ENCODE peak calls at places on chromosome 11, in six cellular contexts. H is colonic mucosa, E is transverse colon, B is upper lobe of right lung, G is IMR-90, S is HepG2. Q is an unnamed sample. For H3K9me3, the result is how much of the 10 kb centered on the place peaks cover.

GRCh38 chr11:130583866-130584265 is 135.4 kb downstream of the ADAMTS15 start:
- DNase-seq in H (no peak), E (no peak), B (no peak), G (no peak), S (no peak), Q (no peak)

GRCh38 chr11:134576721-134577171 is 164.7 kb upstream of the B3GAT1 start:
- DNase-seq in H (no peak), E (no peak), B (no peak), G (no peak), S (no peak), Q (no peak)

GRCh38 chr11:119055901-119056300 is 1.1 kb downstream of the HYOU1 start:
- DNase-seq in H (no peak), E (no peak), B (no peak), G (peak), S (peak), Q (no peak)

GRCh38 chr11:88100161-88100560 is 75.1 kb downstream of the RAB38 start:
- DNase-seq in H (no peak), E (no peak), B (no peak), G (no peak), S (no peak), Q (no peak)

GRCh38 chr11:119117004-119117706 is 4.2 kb upstream of the HINFP start:
- DNase-seq in H (no peak), E (no peak), B (no peak), G (no peak), S (no peak), Q (no peak)

GRCh38 chr11:47143322-47143721 is 33.4 kb downstream of the ARFGAP2 start:
- DNase-seq in H (no peak), E (no peak), B (no peak), G (peak), S (no peak), Q (no peak)

GRCh38 chr11:73240190-73240781 is 22.2 kb downstream of the P2RY2 start:
- DNase-seq in H (no peak), E (no peak), B (peak), G (peak), S (no peak), Q (no peak)

GRCh38 chr11:84019576-84020194 is 733.5 kb upstream of the CCDC90B start:
- DNase-seq in H (no peak), E (no peak), B (no peak), G (peak), S (no peak), Q (no peak)

GRCh38 chr11:26331911-26332571 is at the start of gene ANO3:
- DNase-seq in H (peak), E (peak), B (peak), G (peak), S (peak), Q (no peak)

GRCh38 chr11:11521306-11522002 is 100.4 kb downstream of the GALNT18 start:
- DNase-seq in H (no peak), E (no peak), B (no peak), G (no peak), S (no peak), Q (no peak)

GRCh38 chr11:133137939-133138338 is 394.4 kb downstream of the OPCML start:
- DNase-seq in H (no peak), E (no peak), B (no peak), G (no peak), S (no peak), Q (no peak)

GRCh38 chr11:97364047-97364446 is 974.2 kb downstream of the JRKL start:
- DNase-seq in H (no peak), E (no peak), B (no peak), G (no peak), S (no peak), Q (no peak)

GRCh38 chr11:132644511-132644910 is 887.8 kb downstream of the OPCML start:
- DNase-seq in H (no peak), E (no peak), B (no peak), G (no peak), S (no peak), Q (no peak)

GRCh38 chr11:128026596-128026995 is 560.8 kb downstream of the ETS1 start:
- DNase-seq in H (no peak), E (no peak), B (no peak), G (peak), S (no peak), Q (no peak)

GRCh38 chr11:119645018-119645417 is 84.0 kb downstream of the NECTIN1 start:
- DNase-seq in H (no peak), E (no peak), B (no peak), G (no peak), S (no peak), Q (no peak)

GRCh38 chr11:72478596-72479143 is 44.3 kb upstream of the CLPB start:
- DNase-seq in H (no peak), E (no peak), B (no peak), G (no peak), S (no peak), Q (no peak)

GRCh38 chr11:130383363-130384168 is 44.8 kb downstream of the ADAMTS8 start:
- DNase-seq in H (no peak), E (no peak), B (no peak), G (peak), S (peak), Q (no peak)

GRCh38 chr11:64100345-64100744 is 64.6 kb downstream of the FLRT1 start:
- DNase-seq in H (no peak), E (no peak), B (no peak), G (no peak), S (no peak), Q (no peak)

GRCh38 chr11:9562716-9563115 is 10.8 kb upstream of the WEE1 start:
- DNase-seq in H (no peak), E (no peak), B (no peak), G (no peak), S (no peak), Q (no peak)

GRCh38 chr11:68843052-68843561 is 1.4 kb upstream of the CPT1A start:
- DNase-seq in H (peak), E (peak), B (no peak), G (peak), S (no peak), Q (peak)

GRCh38 chr11:56948991-56949390 is 39.7 kb upstream of the OR5AK2 start:
- DNase-seq in H (no peak), E (no peak), B (no peak), G (no peak), S (no peak), Q (no peak)

GRCh38 chr11:56950510-56950909 is 38.2 kb upstream of the OR5AK2 start:
- DNase-seq in H (no peak), E (no peak), B (no peak), G (no peak), S (no peak), Q (no peak)
- H3K9me3 ChIP-seq in H (under half), E (under half), B (under half), G (under half), S (under half), Q (under half)

GRCh38 chr11:14347494-14347893 is 11.5 kb downstream of the RRAS2 start:
- DNase-seq in H (no peak), E (no peak), B (no peak), G (no peak), S (no peak), Q (no peak)
- H3K9me3 ChIP-seq in H (under half), E (under half), B (under half), G (under half), S (under half), Q (under half)

GRCh38 chr11:59918987-59919589 is 19.1 kb upstream of the OOSP1 start:
- DNase-seq in H (peak), E (peak), B (no peak), G (peak), S (peak), Q (no peak)

GRCh38 chr11:59918494-59918893 is 19.7 kb upstream of the OOSP1 start:
- DNase-seq in H (no peak), E (no peak), B (no peak), G (no peak), S (no peak), Q (no peak)

GRCh38 chr11:59923813-59924212 is 14.4 kb upstream of the OOSP1 start:
- DNase-seq in H (no peak), E (no peak), B (no peak), G (no peak), S (no peak), Q (no peak)
- H3K9me3 ChIP-seq in H (under half), E (under half), B (under half), G (under half), S (under half), Q (under half)

GRCh38 chr11:79241842-79242241 is 199.0 kb downstream of the TENM4 start:
- DNase-seq in H (no peak), E (no peak), B (no peak), G (no peak), S (no peak), Q (no peak)
- H3K9me3 ChIP-seq in H (under half), E (under half), B (under half), G (under half), S (under half), Q (under half)

GRCh38 chr11:93054881-93055280 is 85.4 kb downstream of the MTNR1B start:
- DNase-seq in H (no peak), E (no peak), B (no peak), G (peak), S (peak), Q (no peak)

GRCh38 chr11:93051181-93051580 is 81.7 kb downstream of the MTNR1B start:
- DNase-seq in H (no peak), E (no peak), B (no peak), G (peak), S (no peak), Q (no peak)

GRCh38 chr11:93054279-93054678 is 84.8 kb downstream of the MTNR1B start:
- DNase-seq in H (no peak), E (no peak), B (no peak), G (peak), S (no peak), Q (no peak)

GRCh38 chr11:93049740-93050139 is 80.3 kb downstream of the MTNR1B start:
- DNase-seq in H (no peak), E (no peak), B (no peak), G (no peak), S (no peak), Q (no peak)

DNA sequence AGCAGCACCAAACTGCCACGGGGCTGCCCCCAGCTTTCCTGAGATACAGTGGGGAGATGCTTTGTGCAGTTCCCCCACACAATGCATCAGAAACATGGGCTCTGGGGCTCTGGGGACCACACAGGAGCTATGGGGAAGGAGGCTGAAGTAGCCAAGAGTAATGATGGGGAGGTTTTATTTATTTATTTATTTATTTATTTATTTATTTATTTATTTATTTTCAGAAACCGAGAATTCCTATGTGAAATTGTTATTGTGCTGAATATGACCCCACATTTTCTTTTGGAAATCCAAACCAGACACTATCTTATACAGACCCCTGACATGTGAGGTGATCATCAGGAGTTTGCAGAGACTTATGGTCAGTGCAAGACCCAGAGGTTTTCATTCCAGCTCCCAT is 84.4 kb downstream of the MTNR1B start:
- DNase-seq in H (no peak), E (no peak), B (no peak), G (no peak), S (no peak), Q (no peak)
- H3K9me3 ChIP-seq in H (under half), E (under half), B (under half), G (under half), S (under half), Q (under half)